ENCODE peak calls at places on chromosomes 12 and 14, in ten cellular contexts. Z is B cell, E is lower lobe of right lung, A is stomach, S is tibial artery, P is body of pancreas, W is GM10248, G is fibroblast of mammary gland, O is upper lobe of right lung, B is SK-N-SH. U is an unnamed sample.

GRCh38 chr12:18421840-18422239 is 160.5 kb downstream of the PIK3C2G start:
- DNase-seq in Z (no peak), E (no peak), A (no peak), S (no peak), P (no peak), W (no peak), G (peak; percentile 42), O (no peak), B (no peak), U (peak; percentile 14)

GRCh38 chr14:80425686-80426085 is 214.4 kb upstream of the DIO2 start:
- DNase-seq in Z (no peak), E (no peak), A (no peak), S (no peak), P (no peak), W (no peak), G (peak; percentile 91), O (no peak), B (no peak), U (peak; percentile 80)

GRCh38 chr14:24080888-24081738 is 9.8 kb downstream of the CPNE6 start:
- DNase-seq in Z (peak; percentile 84), E (peak; percentile 82), A (peak; percentile 74), S (peak; percentile 75), P (peak; percentile 82), W (peak; percentile 86), G (peak; percentile 11), O (peak; percentile 90), B (peak; percentile 85), U (peak; percentile 29)

GRCh38 chr14:100649173-100649519 is 61.9 kb upstream of the BEGAIN start:
- DNase-seq in Z (no peak), E (no peak), A (no peak), S (no peak), P (no peak), W (no peak), G (peak; percentile 35), O (no peak), B (no peak), U (no peak)

GRCh38 chr12:121800694-121801600 is 2.9 kb upstream of the SETD1B start:
- DNase-seq in Z (peak; percentile 68), E (peak; percentile 88), A (peak; percentile 83), S (peak; percentile 89), P (peak; percentile 83), W (peak; percentile 47), G (peak; percentile 82), O (peak; percentile 86), B (peak; percentile 62), U (peak; percentile 78)

GRCh38 chr12:42798811-42799438 is 209.4 kb upstream of the PRICKLE1 start:
- DNase-seq in Z (no peak), E (no peak), A (no peak), S (no peak), P (no peak), W (no peak), G (peak; percentile 27), O (no peak), B (no peak), U (no peak)

GRCh38 chr12:28710882-28711281 is 438.2 kb upstream of the FAR2 start:
- DNase-seq in Z (no peak), E (no peak), A (no peak), S (no peak), P (no peak), W (no peak), G (peak; percentile 93), O (no peak), B (no peak), U (peak; percentile 7)

GRCh38 chr14:22866874-22867273 is 4.7 kb upstream of the LRP10 start:
- DNase-seq in Z (no peak), E (no peak), A (no peak), S (no peak), P (no peak), W (no peak), G (no peak), O (no peak), B (no peak), U (no peak)

GRCh38 chr14:61176686-61177085 is 104.5 kb downstream of the TMEM30B start:
- DNase-seq in Z (no peak), E (no peak), A (no peak), S (no peak), P (no peak), W (no peak), G (no peak), O (no peak), B (no peak), U (no peak)

GRCh38 chr14:61178226-61179060 is 102.7 kb downstream of the TMEM30B start:
- DNase-seq in Z (no peak), E (no peak), A (no peak), S (peak; percentile 76), P (no peak), W (no peak), G (peak; percentile 98), O (no peak), B (no peak), U (peak; percentile 95)

GRCh38 chr14:61171687-61172086 is 109.5 kb downstream of the TMEM30B start:
- DNase-seq in Z (no peak), E (no peak), A (no peak), S (no peak), P (no peak), W (no peak), G (no peak), O (no peak), B (no peak), U (no peak)

GRCh38 chr14:61177279-61178225 is 103.6 kb downstream of the TMEM30B start:
- DNase-seq in Z (no peak), E (no peak), A (no peak), S (no peak), P (no peak), W (no peak), G (no peak), O (no peak), B (no peak), U (peak; percentile 26)

GRCh38 chr14:61174395-61175386 is 106.4 kb downstream of the TMEM30B start:
- DNase-seq in Z (no peak), E (no peak), A (no peak), S (no peak), P (no peak), W (no peak), G (peak; percentile 75), O (no peak), B (no peak), U (peak; percentile 69)
- TF ChIP-seq CTCF in Z (no peak), E (no peak), A (no peak), S (no peak), P (no peak), W (no peak), G (no peak), O (no peak), B (no peak), U (no peak)

GRCh38 chr12:48183091-48183875 is at the start of gene CCDC184:
- DNase-seq in Z (peak; percentile 85), E (peak; percentile 64), A (peak; percentile 48), S (peak; percentile 77), P (peak; percentile 38), W (peak; percentile 82), G (peak; percentile 71), O (peak; percentile 76), B (peak; percentile 91), U (no peak)
- TF ChIP-seq CTCF in Z (peak; percentile 45), E (peak; percentile 33), A (no peak), S (no peak), P (peak; percentile 9), W (peak; percentile 33), G (peak; percentile 19), O (peak; percentile 32), B (peak; percentile 54), U (no peak)

GRCh38 chr12:34348836-34349672 is 326.8 kb downstream of the ALG10 start:
- DNase-seq in Z (no peak), E (no peak), A (no peak), S (no peak), P (no peak), W (no peak), G (no peak), O (no peak), B (no peak), U (no peak)

GRCh38 chr12:34346372-34347034 is 324.2 kb downstream of the ALG10 start:
- DNase-seq in Z (no peak), E (no peak), A (no peak), S (no peak), P (no peak), W (no peak), G (no peak), O (no peak), B (no peak), U (no peak)

GRCh38 chr12:34345801-34346200 is 323.5 kb downstream of the ALG10 start:
- DNase-seq in Z (no peak), E (no peak), A (no peak), S (no peak), P (no peak), W (no peak), G (no peak), O (no peak), B (peak; percentile 65), U (no peak)

GRCh38 chr12:34348064-34348463 is 325.8 kb downstream of the ALG10 start:
- DNase-seq in Z (no peak), E (no peak), A (no peak), S (no peak), P (no peak), W (no peak), G (no peak), O (no peak), B (no peak), U (no peak)

DNA sequence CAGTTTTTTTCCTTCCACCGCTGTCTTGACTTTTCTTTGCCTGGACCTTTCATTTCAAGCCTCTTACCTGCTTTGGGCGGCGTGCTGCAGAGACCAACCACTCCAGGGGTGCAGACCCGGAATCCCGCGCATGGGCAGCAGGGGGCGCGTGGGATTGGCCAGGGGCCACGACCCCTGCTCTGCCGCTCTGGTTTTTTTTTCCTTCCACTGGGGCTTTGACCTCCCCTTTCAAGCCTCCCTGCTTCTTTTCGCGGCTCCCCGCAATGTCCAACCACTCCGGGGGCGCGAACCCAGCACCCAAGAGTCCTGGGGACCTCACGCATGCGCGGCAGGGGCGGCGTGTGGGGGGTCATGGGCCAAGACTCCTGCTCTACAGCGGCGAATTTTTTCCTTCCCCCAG is 325.1 kb downstream of the ALG10 start:
- DNase-seq in Z (no peak), E (no peak), A (no peak), S (no peak), P (no peak), W (no peak), G (no peak), O (no peak), B (peak; percentile 60), U (no peak)
- TF ChIP-seq CTCF in Z (no peak), E (no peak), A (no peak), S (no peak), P (no peak), W (no peak), G (no peak), O (no peak), B (peak; percentile 61), U (no peak)

GRCh38 chr12:116123511-116124258 is 153.8 kb downstream of the MED13L start:
- DNase-seq in Z (peak; percentile 42), E (peak; percentile 48), A (no peak), S (no peak), P (no peak), W (peak; percentile 34), G (peak; percentile 73), O (no peak), B (peak; percentile 23), U (peak; percentile 69)

GRCh38 chr12:116126610-116127009 is 150.9 kb downstream of the MED13L start:
- DNase-seq in Z (no peak), E (no peak), A (no peak), S (no peak), P (no peak), W (no peak), G (peak; percentile 25), O (no peak), B (no peak), U (peak; percentile 16)

GRCh38 chr12:116122639-116123038 is 154.9 kb downstream of the MED13L start:
- DNase-seq in Z (no peak), E (no peak), A (no peak), S (no peak), P (no peak), W (no peak), G (no peak), O (no peak), B (no peak), U (no peak)

GRCh38 chr12:116125981-116126566 is 151.4 kb downstream of the MED13L start:
- DNase-seq in Z (no peak), E (peak; percentile 49), A (no peak), S (no peak), P (no peak), W (no peak), G (peak; percentile 51), O (no peak), B (no peak), U (peak; percentile 82)

DNA sequence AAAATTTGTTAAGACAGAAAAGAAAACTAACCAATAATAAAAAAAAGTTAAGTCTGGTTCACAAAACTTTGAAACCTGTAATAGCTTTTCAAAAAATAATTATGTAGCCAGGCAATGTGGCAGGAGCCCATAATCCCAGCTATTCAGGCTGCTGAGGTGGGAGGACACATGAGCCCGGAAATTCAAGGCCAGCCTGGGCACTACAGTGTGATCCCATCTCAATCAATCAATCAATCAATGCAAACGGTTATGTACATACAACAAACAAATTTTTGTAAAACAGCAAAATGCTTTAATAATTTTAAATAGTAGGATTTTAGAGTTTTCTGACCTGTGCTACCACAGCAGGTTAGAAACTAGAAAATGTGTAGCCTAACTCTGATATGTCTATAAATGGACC is 152.4 kb downstream of the MED13L start:
- DNase-seq in Z (no peak), E (no peak), A (no peak), S (no peak), P (no peak), W (no peak), G (no peak), O (no peak), B (no peak), U (no peak)
- TF ChIP-seq CTCF in Z (no peak), E (no peak), A (no peak), S (no peak), P (no peak), W (no peak), G (no peak), O (no peak), B (no peak), U (no peak)